ENCODE peak calls at places on chromosomes 12 and 14, in seven cellular contexts. I is tibial artery; V is fibroblast of pulmonary artery; G is DMS153; T is stimulated activated CD4-positive, alpha-beta T cell treated with anti-CD3 and anti-CD28 coated beads, Interleukin-1b, Interleukin-23, amount 100 ng/mL, for 48 hours; F is HEK293T; Q is RPMI8226. L is an unnamed sample.

GRCh38 chr12:68180792-68181744 is 21.5 kb upstream of the IFNG start:
- DNase-seq in Q (no peak), T (peak; percentile 40), G (peak; percentile 77), I (no peak), F (no peak), V (no peak), L (no peak)

GRCh38 chr12:90129369-90130030 is 420.9 kb upstream of the ATP2B1 start:
- DNase-seq in V (no peak), G (no peak), F (no peak), T (no peak), Q (no peak), I (no peak), L (no peak)

GRCh38 chr14:34111505-34111904 is 160.6 kb upstream of the EGLN3 start:
- DNase-seq in Q (no peak), T (no peak), F (no peak), G (no peak), V (no peak), I (no peak), L (no peak)

GRCh38 chr12:5567021-5567744 is 135.3 kb downstream of the NTF3 start:
- DNase-seq in F (no peak), T (no peak), I (no peak), V (no peak), G (no peak), Q (peak; percentile 7), L (no peak)

GRCh38 chr12:53755451-53756290 is 3.9 kb upstream of the CISTR start:
- DNase-seq in V (no peak), T (no peak), Q (no peak), F (no peak), G (no peak), I (no peak), L (no peak)

GRCh38 chr14:94581127-94581999 is at the start of gene SERPINA5:
- DNase-seq in I (no peak), G (no peak), F (no peak), T (no peak), Q (peak; percentile 8), V (peak; percentile 45), L (no peak)

GRCh38 chr14:100554082-100554677 is 33.0 kb downstream of the BEGAIN start:
- DNase-seq in F (no peak), G (no peak), V (peak; percentile 39), I (no peak), Q (peak; percentile 22), T (no peak), L (no peak)

GRCh38 chr12:116551151-116551550 is 8.0 kb upstream of the MAP1LC3B2 start:
- DNase-seq in F (no peak), G (no peak), I (no peak), Q (no peak), T (no peak), V (no peak), L (no peak)

GRCh38 chr12:125155366-125155765 is 90.1 kb downstream of the AACS start:
- DNase-seq in I (no peak), F (no peak), G (no peak), Q (no peak), V (no peak), T (no peak), L (no peak)

GRCh38 chr12:92556141-92556540 is 146.6 kb upstream of the PLEKHG7 start:
- DNase-seq in I (no peak), Q (peak; percentile 41), T (no peak), G (no peak), F (no peak), V (no peak), L (no peak)

GRCh38 chr12:83210933-83211332 is 524.2 kb downstream of the TMTC2 start:
- DNase-seq in Q (no peak), F (no peak), V (no peak), T (no peak), I (no peak), G (no peak), L (no peak)

GRCh38 chr14:104687601-104688504 is 1.6 kb upstream of the INF2 start:
- DNase-seq in G (no peak), Q (peak; percentile 75), T (no peak), F (no peak), I (peak; percentile 94), V (peak; percentile 65), L (peak; percentile 60)

GRCh38 chr12:127194176-127194575 is 1072.8 kb upstream of the TMEM132C start:
- DNase-seq in G (no peak), F (no peak), I (no peak), Q (no peak), V (no peak), T (no peak), L (no peak)

GRCh38 chr12:128830505-128830893 is 6.7 kb upstream of the SLC15A4 start:
- DNase-seq in G (no peak), V (no peak), I (no peak), Q (peak; percentile 47), T (no peak), F (no peak), L (no peak)

GRCh38 chr12:6872073-6873048 is 742 bp downstream of the SPSB2 start:
- DNase-seq in V (peak; percentile 70), Q (peak; percentile 88), G (peak; percentile 40), F (peak; percentile 77), I (peak; percentile 91), T (peak; percentile 82), L (peak; percentile 89)

GRCh38 chr14:58746261-58746660 is 108.5 kb downstream of the DACT1 start:
- DNase-seq in Q (no peak), F (no peak), V (peak; percentile 72), I (no peak), T (no peak), G (no peak), L (no peak)

GRCh38 chr12:45989857-45990467 is 412 bp downstream of the SCAF11 start:
- DNase-seq in T (peak; percentile 50), G (no peak), V (no peak), I (peak; percentile 85), F (peak; percentile 24), Q (no peak), L (peak; percentile 67)

GRCh38 chr12:53078425-53079225 is 565 bp downstream of the SPRYD3 start:
- DNase-seq in Q (peak; percentile 90), V (no peak), I (peak; percentile 61), G (no peak), F (no peak), T (peak; percentile 45), L (no peak)

GRCh38 chr14:105197274-105197673 is 16.2 kb upstream of the NUDT14 start:
- DNase-seq in Q (peak; percentile 56), F (no peak), T (no peak), I (no peak), V (peak; percentile 76), G (no peak), L (no peak)

GRCh38 chr12:3263939-3264699 is 186.9 kb downstream of the TSPAN9 start:
- DNase-seq in F (peak; percentile 40), G (no peak), I (no peak), Q (no peak), V (no peak), T (no peak), L (no peak)

GRCh38 chr14:36009643-36010042 is 166.9 kb downstream of the PTCSC3 start:
- DNase-seq in G (no peak), Q (no peak), T (no peak), V (no peak), F (no peak), I (no peak), L (no peak)

GRCh38 chr12:118455327-118455726 is 79.0 kb downstream of the SUDS3 start:
- DNase-seq in I (no peak), Q (no peak), T (no peak), G (no peak), F (no peak), V (no peak), L (no peak)

GRCh38 chr12:128573907-128574306 is 249.9 kb downstream of the SLC15A4 start:
- DNase-seq in T (no peak), Q (no peak), I (no peak), G (no peak), V (no peak), F (no peak), L (no peak)

GRCh38 chr12:130873825-130874224 is 2.0 kb downstream of the RAN start:
- DNase-seq in G (no peak), Q (no peak), F (no peak), I (no peak), V (no peak), T (peak; percentile 14), L (no peak)

GRCh38 chr14:29789475-29789874 is 138.2 kb downstream of the PRKD1 start:
- DNase-seq in F (no peak), T (no peak), V (no peak), I (no peak), G (no peak), Q (no peak), L (no peak)

GRCh38 chr12:108939594-108939993 is 59.7 kb downstream of the DAO start:
- DNase-seq in V (peak; percentile 27), I (no peak), T (peak; percentile 5), F (peak; percentile 41), Q (peak; percentile 52), G (no peak), L (no peak)

GRCh38 chr12:129212221-129212630 is 358.9 kb downstream of the GLT1D1 start:
- DNase-seq in F (no peak), G (no peak), T (no peak), Q (no peak), V (no peak), I (no peak), L (no peak)

GRCh38 chr12:123937707-123938600 is 34.7 kb downstream of the CCDC92 start:
- DNase-seq in I (no peak), F (no peak), Q (peak; percentile 60), G (no peak), V (no peak), T (peak; percentile 50), L (no peak)

L was measured in D341Med.